ENCODE peak calls at places on chromosome 4, in ten cellular contexts. X is HCT116; L is bronchial epithelial cell; E is germinal center; A is stimulated activated CD4-positive, alpha-beta T cell treated with anti-CD3 and anti-CD28 coated beads, Interleukin-4, amount 100 ng/mL, for 1 hour; R is activated T-helper 1 cell treated with anti-CD3 and anti-CD28 coated beads, Interleukin-12 subunit alpha, Interleukin-12 subunit beta, Interleukin-2, Interleukin-4 antibody, amounts not matched to agents 30 ng/mL and 10 ng/mL and 1 ng/mL, durations not matched to agents 14 hours and 24 hours and 36 hours; Y is left ventricle myocardium inferior; Q is endothelial cell; O is HFFc6; W is T-helper 2 cell. T is an unnamed sample.

GRCh38 chr4:185137233-185137925 is 5.7 kb upstream of the SLC25A4 start:
- DNase-seq in X (no peak), L (no peak), E (no peak), A (no peak), R (no peak), Y (no peak), Q (no peak), O (no peak), W (no peak), T (no peak)

GRCh38 chr4:124666496-124666895 is 46.0 kb downstream of the ANKRD50 start:
- DNase-seq in X (no peak), L (no peak), E (no peak), A (no peak), R (no peak), Y (no peak), Q (no peak), O (no peak), W (no peak), T (no peak)

GRCh38 chr4:173235050-173235449 is 66.4 kb downstream of the GALNT7 start:
- DNase-seq in X (no peak), L (no peak), E (no peak), A (no peak), R (no peak), Y (no peak), Q (no peak), O (no peak), W (no peak), T (no peak)

GRCh38 chr4:5774416-5775056 is 63.5 kb downstream of the EVC start:
- DNase-seq in X (no peak), L (no peak), E (no peak), A (no peak), R (no peak), Y (no peak), Q (no peak), O (no peak), W (no peak), T (no peak)

GRCh38 chr4:87243426-87244053 is 23.1 kb upstream of the KLHL8 start:
- DNase-seq in X (no peak), L (no peak), E (no peak), A (no peak), R (no peak), Y (no peak), Q (no peak), O (no peak), W (no peak), T (no peak)

GRCh38 chr4:6332042-6332668 is 62.5 kb downstream of the WFS1 start:
- DNase-seq in X (no peak), L (no peak), E (peak; percentile 30), A (no peak), R (no peak), Y (no peak), Q (peak; percentile 69), O (no peak), W (no peak), T (peak; percentile 73)

GRCh38 chr4:37993806-37994205 is 33.6 kb downstream of the PTTG2 start:
- DNase-seq in X (no peak), L (no peak), E (no peak), A (no peak), R (no peak), Y (no peak), Q (no peak), O (no peak), W (no peak), T (no peak)

GRCh38 chr4:97656034-97656720 is 487.1 kb downstream of the STPG2 start:
- DNase-seq in X (peak; percentile 33), L (peak; percentile 98), E (no peak), A (no peak), R (no peak), Y (no peak), Q (no peak), O (peak; percentile 8), W (no peak), T (no peak)

GRCh38 chr4:74283614-74284013 is 24.7 kb upstream of the EPGN start:
- DNase-seq in X (peak; percentile 61), L (peak; percentile 99), E (no peak), A (no peak), R (no peak), Y (no peak), Q (no peak), O (peak; percentile 90), W (no peak), T (no peak)